ENCODE peak calls at places on chromosomes 12 and 14, in eight cellular contexts. Q is stimulated activated CD4-positive, alpha-beta T cell treated with anti-CD3 and anti-CD28 coated beads, Interleukin-12 subunit alpha, Interleukin-12 subunit beta, amount 100 ng/mL, for 4 hours; H is memory B cell; C is left cardiac atrium; N is left ventricle myocardium inferior; B is posterior cingulate gyrus; L is AG09319; O is frontal cortex. R is an unnamed sample.

GRCh38 chr14:91356218-91356763 is 61.3 kb downstream of the CCDC88C start:
- DNase-seq in L (no peak), H (no peak), O (no peak), N (no peak), C (no peak), Q (no peak), B (no peak), R (no peak)

GRCh38 chr14:103695331-103696026 is 19.8 kb downstream of the XRCC3 start:
- DNase-seq in Q (no peak), N (no peak), O (no peak), C (no peak), B (no peak), L (no peak), H (no peak), R (no peak)

GRCh38 chr12:31204995-31205582 is 120.9 kb downstream of the SINHCAF start:
- DNase-seq in L (no peak), C (no peak), O (no peak), N (no peak), B (no peak), H (no peak), Q (no peak), R (peak; percentile 95)

GRCh38 chr14:57533214-57533613 is 39.6 kb upstream of the CCDC198 start:
- DNase-seq in N (no peak), O (no peak), H (no peak), L (no peak), B (no peak), C (no peak), Q (no peak), R (no peak)

GRCh38 chr12:6775775-6776174 is 3.5 kb downstream of the LAG3 start:
- DNase-seq in B (no peak), Q (no peak), C (no peak), H (no peak), L (no peak), O (no peak), N (no peak), R (no peak)

GRCh38 chr14:91924871-91925726 is 22.4 kb downstream of the FBLN5 start:
- DNase-seq in O (no peak), H (no peak), C (no peak), N (no peak), Q (no peak), L (no peak), B (no peak), R (peak; percentile 38)

GRCh38 chr12:98332626-98333025 is 182.8 kb upstream of the TMPO start:
- DNase-seq in N (no peak), C (no peak), B (no peak), O (no peak), L (no peak), H (no peak), Q (no peak), R (no peak)

GRCh38 chr12:49335955-49336644 is 888 bp downstream of the C1QL4 start:
- DNase-seq in L (no peak), N (no peak), C (no peak), H (no peak), Q (no peak), B (no peak), O (no peak), R (no peak)

GRCh38 chr12:66647034-66647691 is 31.7 kb downstream of the GRIP1 start:
- DNase-seq in Q (no peak), B (no peak), H (no peak), L (peak; percentile 28), N (no peak), C (no peak), O (no peak), R (peak; percentile 81)

GRCh38 chr14:79549515-79549914 is 661.8 kb downstream of the DIO2 start:
- DNase-seq in B (no peak), O (no peak), H (no peak), N (no peak), L (no peak), C (no peak), Q (no peak), R (no peak)

GRCh38 chr14:34331728-34332623 is 130.1 kb downstream of the SPTSSA start:
- DNase-seq in L (no peak), N (peak; percentile 49), C (peak; percentile 57), Q (peak; percentile 53), O (peak; percentile 18), B (peak; percentile 48), H (peak; percentile 47), R (peak; percentile 74)

GRCh38 chr14:96362071-96362964 is 823 bp downstream of the ATG2B start:
- DNase-seq in H (peak; percentile 13), L (no peak), N (no peak), O (no peak), C (peak; percentile 36), Q (peak; percentile 18), B (peak; percentile 5), R (no peak)

GRCh38 chr12:110776410-110776809 is 33.7 kb upstream of the PPP1CC start:
- DNase-seq in O (no peak), B (no peak), L (no peak), Q (peak; percentile 50), C (no peak), H (no peak), N (no peak), R (no peak)

GRCh38 chr14:68233385-68233784 is 413.8 kb downstream of the RAD51B start:
- DNase-seq in B (no peak), O (no peak), L (no peak), H (no peak), Q (no peak), C (no peak), N (no peak), R (no peak)

GRCh38 chr14:95200404-95200803 is 43.1 kb upstream of the DICER1 start:
- DNase-seq in N (no peak), H (no peak), L (no peak), B (no peak), C (no peak), Q (no peak), O (no peak), R (no peak)

GRCh38 chr14:30221546-30221945 is 293.9 kb upstream of the PRKD1 start:
- DNase-seq in C (no peak), O (no peak), N (no peak), H (no peak), L (no peak), B (no peak), Q (no peak), R (no peak)